ENCODE peak calls at places on chromosome 5, in five cellular contexts. One of them, this sample, is unnamed.

GRCh38 chr5:6730407-6730806 is 17.2 kb downstream of the TENT4A start:
- DNase-seq in activated T-helper 1 cell treated with anti-CD3 and anti-CD28 coated beads, Interleukin-2, amount 50 U/mL, for 16 hours: no peak
- DNase-seq in anterior cingulate cortex: no peak
- DNase-seq in A172: no peak
- DNase-seq in T-cell: no peak
- DNase-seq in this sample: no peak

GRCh38 chr5:179328291-179328690 is 17.0 kb downstream of the ADAMTS2 start:
- DNase-seq in activated T-helper 1 cell treated with anti-CD3 and anti-CD28 coated beads, Interleukin-2, amount 50 U/mL, for 16 hours: no peak
- DNase-seq in anterior cingulate cortex: no peak
- DNase-seq in A172: no peak
- DNase-seq in T-cell: no peak
- DNase-seq in this sample: no peak

GRCh38 chr5:177498013-177498847 is 826 bp upstream of the PDLIM7 start:
- DNase-seq in activated T-helper 1 cell treated with anti-CD3 and anti-CD28 coated beads, Interleukin-2, amount 50 U/mL, for 16 hours: no peak
- DNase-seq in anterior cingulate cortex: no peak
- DNase-seq in A172: no peak
- DNase-seq in T-cell: no peak
- DNase-seq in this sample: no peak

GRCh38 chr5:14491505-14491904 is 90.1 kb upstream of the OTULINL start:
- DNase-seq in activated T-helper 1 cell treated with anti-CD3 and anti-CD28 coated beads, Interleukin-2, amount 50 U/mL, for 16 hours: no peak
- DNase-seq in anterior cingulate cortex: no peak
- DNase-seq in A172: no peak
- DNase-seq in T-cell: no peak
- DNase-seq in this sample: no peak

GRCh38 chr5:111848374-111848914 is 91.5 kb upstream of the NREP start:
- DNase-seq in activated T-helper 1 cell treated with anti-CD3 and anti-CD28 coated beads, Interleukin-2, amount 50 U/mL, for 16 hours: no peak
- DNase-seq in anterior cingulate cortex: peak
- DNase-seq in A172: no peak
- DNase-seq in T-cell: no peak
- DNase-seq in this sample: no peak

GRCh38 chr5:110377411-110378392 is 348.8 kb downstream of the TMEM232 start:
- DNase-seq in activated T-helper 1 cell treated with anti-CD3 and anti-CD28 coated beads, Interleukin-2, amount 50 U/mL, for 16 hours: no peak
- DNase-seq in anterior cingulate cortex: no peak
- DNase-seq in A172: peak
- DNase-seq in T-cell: no peak
- DNase-seq in this sample: no peak

GRCh38 chr5:89452081-89452480 is 569.1 kb upstream of the MEF2C start:
- DNase-seq in activated T-helper 1 cell treated with anti-CD3 and anti-CD28 coated beads, Interleukin-2, amount 50 U/mL, for 16 hours: no peak
- DNase-seq in anterior cingulate cortex: no peak
- DNase-seq in A172: no peak
- DNase-seq in T-cell: no peak
- DNase-seq in this sample: no peak

GRCh38 chr5:178940569-178941360 is at the start of gene ZNF454:
- DNase-seq in activated T-helper 1 cell treated with anti-CD3 and anti-CD28 coated beads, Interleukin-2, amount 50 U/mL, for 16 hours: no peak
- DNase-seq in anterior cingulate cortex: peak
- DNase-seq in A172: no peak
- DNase-seq in T-cell: no peak
- DNase-seq in this sample: peak

GRCh38 chr5:96562614-96563013 is 99.6 kb upstream of the CAST start:
- DNase-seq in activated T-helper 1 cell treated with anti-CD3 and anti-CD28 coated beads, Interleukin-2, amount 50 U/mL, for 16 hours: no peak
- DNase-seq in anterior cingulate cortex: no peak
- DNase-seq in A172: peak
- DNase-seq in T-cell: no peak
- DNase-seq in this sample: no peak

GRCh38 chr5:44740655-44741054 is 68.1 kb upstream of the MRPS30 start:
- DNase-seq in activated T-helper 1 cell treated with anti-CD3 and anti-CD28 coated beads, Interleukin-2, amount 50 U/mL, for 16 hours: no peak
- DNase-seq in anterior cingulate cortex: no peak
- DNase-seq in A172: no peak
- DNase-seq in T-cell: no peak
- DNase-seq in this sample: no peak

GRCh38 chr5:111628901-111629300 is 116.6 kb upstream of the STARD4 start:
- DNase-seq in activated T-helper 1 cell treated with anti-CD3 and anti-CD28 coated beads, Interleukin-2, amount 50 U/mL, for 16 hours: no peak
- DNase-seq in anterior cingulate cortex: no peak
- DNase-seq in A172: no peak
- DNase-seq in T-cell: no peak
- DNase-seq in this sample: no peak

This sample was measured in ureter.